ENCODE peak calls at places on chromosomes 13 and 19, in ten cellular contexts. T is erythroblast; W is iris pigment epithelial cell; X is activated naive CD8-positive, alpha-beta T cell treated with anti-CD3 and anti-CD28 coated beads, Interleukin-2, amount 50 U/mL, for 24 hours; N is anterior cingulate cortex; B is AG09319; Q is HT-29; P is activated CD4-positive, alpha-beta T cell treated with anti-CD3 and anti-CD28 coated beads, Interleukin-2, amount 50 U/mL, for 4 hours; Z is tibial nerve; F is spleen. S is an unnamed sample.

GRCh38 chr13:114260818-114261217 is 20.6 kb upstream of the UPF3A start:
- DNase-seq in Q (no peak), T (no peak), P (no peak), N (no peak), W (no peak), B (no peak), Z (no peak), F (no peak), X (no peak), S (no peak)

GRCh38 chr13:34413538-34414210 is 528.4 kb upstream of the NBEA start:
- DNase-seq in W (no peak), Z (no peak), B (no peak), N (no peak), F (no peak), Q (no peak), X (no peak), T (no peak), P (no peak), S (no peak)

GRCh38 chr13:99973163-99973785 is 1.7 kb upstream of the ZIC5 start:
- DNase-seq in F (no peak), P (no peak), B (no peak), X (no peak), Z (no peak), N (no peak), T (peak; percentile 29), Q (no peak), W (no peak), S (no peak)

GRCh38 chr13:99796175-99796819 is 175.3 kb downstream of the ZIC5 start:
- DNase-seq in Z (no peak), B (no peak), Q (peak; percentile 60), W (peak; percentile 29), F (no peak), T (peak; percentile 60), P (no peak), X (peak; percentile 24), N (no peak), S (no peak)

GRCh38 chr13:27573265-27573664 is 47.1 kb downstream of the LNX2 start:
- DNase-seq in N (no peak), Q (peak; percentile 38), Z (no peak), T (no peak), X (no peak), F (no peak), B (no peak), P (no peak), W (peak; percentile 77), S (no peak)

GRCh38 chr13:27661017-27661416 is 39.3 kb downstream of the POLR1D start:
- DNase-seq in X (no peak), F (no peak), W (no peak), T (no peak), Q (no peak), P (no peak), B (no peak), Z (no peak), N (no peak), S (no peak)

GRCh38 chr13:40377783-40378182 is 288.7 kb downstream of the FOXO1 start:
- DNase-seq in B (no peak), F (no peak), N (no peak), Z (no peak), P (peak; percentile 35), Q (no peak), X (peak; percentile 53), T (no peak), W (peak; percentile 83), S (no peak)

GRCh38 chr19:5182811-5183210 is 157.8 kb downstream of the PTPRS start:
- DNase-seq in Z (no peak), F (no peak), Q (no peak), X (no peak), T (no peak), B (no peak), N (no peak), P (no peak), W (no peak), S (no peak)

GRCh38 chr13:113520571-113520970 is 30.1 kb upstream of the DCUN1D2 start:
- DNase-seq in Q (no peak), Z (no peak), B (no peak), X (no peak), P (no peak), F (no peak), N (no peak), T (no peak), W (no peak), S (no peak)